ENCODE peak calls at places on chromosomes 16 and 17, in eight cellular contexts. U is spleen, F is gastrocnemius medialis, X is epithelial cell of esophagus, A is H1, M is HL-60, G is bronchial epithelial cell, S is GM23338. Z is an unnamed sample.

GRCh38 chr17:2684549-2684948 is 27.0 kb downstream of the CLUH start:
- DNase-seq in U (no peak), F (no peak), X (no peak), A (no peak), M (no peak), G (no peak), S (no peak), Z (no peak)

GRCh38 chr17:83010323-83011200 is 68.8 kb upstream of the METRNL start:
- DNase-seq in U (no peak), F (no peak), X (no peak), A (no peak), M (no peak), G (no peak), S (no peak), Z (no peak)

GRCh38 chr16:19415461-19415860 is 2.2 kb upstream of the TMC5 start:
- DNase-seq in U (no peak), F (no peak), X (peak; percentile 31), A (no peak), M (no peak), G (no peak), S (no peak), Z (no peak)

GRCh38 chr17:34620458-34620857 is 41.1 kb downstream of the TMEM132E start:
- DNase-seq in U (no peak), F (no peak), X (peak; percentile 46), A (no peak), M (no peak), G (peak; percentile 28), S (no peak), Z (no peak)

GRCh38 chr16:57938936-57939871 is 31.7 kb downstream of the CNGB1 start:
- DNase-seq in U (peak; percentile 81), F (no peak), X (peak; percentile 89), A (no peak), M (peak; percentile 3), G (peak; percentile 79), S (no peak), Z (no peak)

GRCh38 chr16:20763461-20764232 is at the start of gene ACSM3:
- DNase-seq in U (peak; percentile 76), F (no peak), X (peak; percentile 84), A (peak; percentile 13), M (peak; percentile 87), G (peak; percentile 83), S (peak; percentile 92), Z (no peak)

GRCh38 chr17:56681561-56682266 is 88.2 kb downstream of the NOG start:
- DNase-seq in U (no peak), F (no peak), X (peak; percentile 77), A (no peak), M (peak; percentile 64), G (peak; percentile 93), S (no peak), Z (no peak)

GRCh38 chr17:28918295-28918694 is 15.4 kb upstream of the DHRS13 start:
- DNase-seq in U (no peak), F (no peak), X (no peak), A (no peak), M (no peak), G (no peak), S (no peak), Z (no peak)

GRCh38 chr17:74601944-74602572 is 10.0 kb upstream of the CD300LD start:
- DNase-seq in U (no peak), F (no peak), X (peak; percentile 9), A (no peak), M (peak; percentile 62), G (peak; percentile 22), S (peak; percentile 67), Z (peak; percentile 58)

GRCh38 chr17:27473748-27474609 is 17.7 kb downstream of the KSR1 start:
- DNase-seq in U (no peak), F (no peak), X (no peak), A (no peak), M (peak; percentile 76), G (no peak), S (no peak), Z (no peak)

GRCh38 chr16:66758086-66758485 is 6.7 kb upstream of the DYNC1LI2 start:
- DNase-seq in U (no peak), F (no peak), X (no peak), A (no peak), M (no peak), G (no peak), S (peak; percentile 27), Z (no peak)

GRCh38 chr17:66432996-66433556 is 130.7 kb downstream of the PRKCA start:
- DNase-seq in U (no peak), F (no peak), X (no peak), A (no peak), M (peak; percentile 45), G (no peak), S (no peak), Z (no peak)

GRCh38 chr17:41383690-41384089 is 1.6 kb upstream of the KRT34 start:
- DNase-seq in U (no peak), F (no peak), X (no peak), A (no peak), M (no peak), G (no peak), S (no peak), Z (no peak)

GRCh38 chr17:74176546-74177001 is 26.9 kb upstream of the RPL38 start:
- DNase-seq in U (peak; percentile 71), F (no peak), X (peak; percentile 60), A (peak; percentile 50), M (peak; percentile 51), G (peak; percentile 49), S (peak; percentile 88), Z (peak; percentile 82)

GRCh38 chr16:21167360-21167759 is 8.9 kb downstream of the LDAF1 start:
- DNase-seq in U (no peak), F (no peak), X (peak; percentile 88), A (no peak), M (no peak), G (peak; percentile 60), S (no peak), Z (no peak)

GRCh38 chr16:84820305-84820684 is 510 bp downstream of the CRISPLD2 start:
- DNase-seq in U (no peak), F (no peak), X (no peak), A (no peak), M (no peak), G (no peak), S (no peak), Z (no peak)

GRCh38 chr16:28096974-28097373 is 33.5 kb upstream of the GSG1L start:
- DNase-seq in U (peak; percentile 73), F (no peak), X (no peak), A (no peak), M (no peak), G (no peak), S (no peak), Z (no peak)

DNA sequence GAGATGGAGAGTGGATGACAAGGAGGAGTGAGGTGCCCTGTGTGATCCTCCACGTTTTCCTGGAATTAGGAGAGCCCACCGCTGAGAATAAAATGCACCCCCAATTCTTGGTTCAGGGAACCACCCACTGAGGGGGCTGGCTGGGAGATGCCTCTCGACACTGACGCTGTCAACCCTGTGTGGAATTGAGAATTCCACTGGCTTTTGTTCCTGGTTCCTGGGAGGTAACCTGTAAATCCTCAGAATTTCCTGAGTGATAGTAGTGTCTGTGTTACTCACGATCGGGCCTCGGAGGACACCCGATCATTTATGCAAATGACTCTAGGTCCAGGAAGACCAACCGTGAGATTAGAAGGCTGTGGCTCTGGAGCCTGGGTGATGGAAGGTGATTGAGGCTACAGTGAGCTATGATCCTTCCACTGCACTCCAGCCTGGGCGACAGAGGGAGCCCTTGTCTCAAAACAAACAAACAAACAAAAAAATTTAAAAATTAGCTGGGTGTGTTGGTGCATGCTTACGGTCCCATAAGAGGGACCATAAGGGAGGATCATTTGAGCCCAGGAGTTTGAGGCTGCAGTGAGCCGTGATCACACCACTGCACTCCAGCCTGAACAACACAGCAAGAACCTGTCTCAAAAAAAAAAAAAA is 11.7 kb upstream of the PRPSAP1 start:
- DNase-seq in U (no peak), F (no peak), X (peak; percentile 50), A (no peak), M (no peak), G (no peak), S (peak; percentile 51), Z (no peak)
- TF ChIP-seq CTCF in U (no peak), F (no peak), X (peak; percentile 60), A (peak; percentile 57), M (peak; percentile 8), G (peak; percentile 53), S (peak; percentile 49), Z (no peak)

DNA sequence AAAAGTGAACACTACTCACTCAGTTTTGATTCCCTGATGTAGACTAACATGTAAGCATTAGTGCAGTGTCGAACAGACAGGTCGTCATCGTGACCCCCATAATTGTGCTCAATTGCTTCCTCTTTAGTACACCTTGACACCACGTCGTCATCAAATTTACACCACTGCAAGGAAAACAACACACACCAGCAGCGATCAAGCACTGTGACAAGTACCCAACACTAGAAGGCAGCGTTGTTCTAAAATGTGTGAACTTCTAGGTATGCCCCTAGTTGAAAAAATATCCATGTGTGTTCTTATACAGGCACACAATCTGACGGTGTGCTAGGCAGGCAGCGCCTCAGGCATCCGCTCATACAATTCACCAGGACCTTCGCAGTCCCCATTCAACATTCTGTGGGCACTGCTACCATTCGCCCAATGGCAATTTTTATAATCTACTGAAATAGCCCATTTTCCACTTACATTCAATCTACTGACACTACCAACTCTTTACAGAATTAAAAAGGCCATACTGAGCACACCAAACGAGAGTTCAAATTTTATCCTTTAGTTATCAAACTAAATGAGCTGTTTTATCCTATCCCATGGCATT is 23.1 kb downstream of the LITAFD start:
- DNase-seq in U (no peak), F (no peak), X (peak; percentile 30), A (no peak), M (peak; percentile 41), G (peak; percentile 23), S (peak; percentile 57), Z (no peak)
- TF ChIP-seq CTCF in U (peak; percentile 30), F (no peak), X (peak; percentile 47), A (peak; percentile 72), M (peak; percentile 56), G (peak; percentile 34), S (peak; percentile 28), Z (no peak)

GRCh38 chr17:81325974-81326358 is 30.9 kb upstream of the SLC38A10 start:
- DNase-seq in U (no peak), F (no peak), X (no peak), A (no peak), M (no peak), G (no peak), S (no peak), Z (no peak)
- TF ChIP-seq CTCF in U (no peak), F (no peak), X (no peak), A (no peak), M (no peak), G (no peak), S (no peak), Z (no peak)

DNA sequence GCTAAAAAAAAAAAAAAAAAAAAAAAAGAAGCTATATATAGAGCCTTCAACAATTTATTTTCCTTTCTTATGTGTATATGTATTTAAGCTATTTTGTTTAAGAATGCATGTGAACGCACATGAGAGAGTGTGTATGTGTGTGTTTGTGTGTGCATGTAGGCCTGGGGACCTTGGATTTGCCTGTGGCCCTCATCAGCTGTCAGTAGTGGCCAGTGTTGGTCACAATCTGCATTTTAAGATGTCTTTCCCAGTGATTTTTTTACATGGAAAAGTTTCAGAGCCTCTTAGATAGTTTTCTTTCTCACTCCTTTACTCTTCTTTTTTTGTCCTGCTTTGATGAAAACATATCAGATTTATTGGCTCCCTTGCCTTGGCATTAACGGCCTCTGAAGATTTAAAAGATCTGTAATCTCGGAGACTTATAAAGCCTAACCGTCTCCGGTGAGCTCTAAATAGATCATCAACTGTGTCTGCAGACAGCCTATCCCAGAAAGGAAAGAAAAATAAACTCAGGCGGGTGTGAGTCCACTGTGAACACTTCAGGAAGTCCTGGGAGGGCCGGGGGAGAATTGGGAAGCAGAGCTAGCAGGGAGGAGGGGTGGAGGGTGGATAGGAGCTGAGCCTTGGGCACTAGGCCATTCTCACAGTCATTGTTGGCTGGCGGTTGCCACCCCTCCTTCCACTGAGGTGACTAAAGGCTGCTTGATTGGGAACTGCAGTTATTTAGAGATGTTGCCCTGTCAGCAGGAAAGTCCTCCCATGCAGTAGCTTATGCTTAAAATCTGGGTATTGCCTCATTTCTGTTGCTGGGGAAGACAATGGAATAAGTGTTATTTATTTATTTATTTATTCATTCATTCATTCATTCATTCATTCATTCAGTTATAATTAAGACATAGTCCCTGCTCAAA is 86.8 kb downstream of the WWP2 start:
- DNase-seq in U (peak; percentile 83), F (peak; percentile 69), X (peak; percentile 65), A (no peak), M (no peak), G (peak; percentile 14), S (no peak), Z (peak; percentile 43)
- TF ChIP-seq CTCF in U (no peak), F (no peak), X (no peak), A (no peak), M (no peak), G (no peak), S (no peak), Z (no peak)

Z was measured in endothelial cell.